ENCODE peak calls at places on chromosomes 12 and 14, in five cellular contexts. Y is fibroblast of the aortic adventitia, N is A549, X is GM12878, Q is psoas muscle. L is an unnamed sample.

GRCh38 chr12:26692417-26692816 is 140.6 kb downstream of the ITPR2 start:
- DNase-seq in Q (no peak), N (no peak), X (no peak), Y (no peak), L (no peak)

GRCh38 chr12:26697217-26697616 is 135.8 kb downstream of the ITPR2 start:
- DNase-seq in N (no peak), Y (no peak), Q (no peak), X (no peak), L (no peak)

GRCh38 chr14:95077380-95077779 is 79.9 kb downstream of the DICER1 start:
- DNase-seq in Y (no peak), Q (no peak), X (no peak), N (no peak), L (no peak)

GRCh38 chr12:102616692-102617091 is 136.3 kb upstream of the IGF1 start:
- DNase-seq in N (no peak), Q (no peak), X (no peak), Y (no peak), L (no peak)

GRCh38 chr12:110176745-110177144 is 52.6 kb downstream of the IFT81 start:
- DNase-seq in Y (peak; percentile 72), Q (no peak), N (no peak), X (no peak), L (peak; percentile 43)

GRCh38 chr12:102021540-102022246 is 40.1 kb downstream of the WASHC3 start:
- DNase-seq in N (no peak), Q (no peak), X (no peak), Y (no peak), L (peak; percentile 71)

GRCh38 chr12:53428741-53429140 is 5.1 kb downstream of the AMHR2 start:
- DNase-seq in Y (no peak), Q (no peak), X (no peak), N (no peak), L (no peak)

GRCh38 chr14:80996049-80996901 is 40.9 kb downstream of the TSHR start:
- DNase-seq in N (peak; percentile 65), Y (peak; percentile 90), X (no peak), Q (no peak), L (peak; percentile 51)

GRCh38 chr14:102145395-102145794 is 5.7 kb downstream of the WDR20 start:
- DNase-seq in Q (no peak), N (no peak), Y (no peak), X (no peak), L (no peak)

GRCh38 chr12:49039421-49040363 is 20.9 kb downstream of the KMT2D start:
- DNase-seq in X (no peak), N (no peak), Y (no peak), Q (peak; percentile 47), L (no peak)

GRCh38 chr12:120093592-120094355 is 22.8 kb downstream of the RAB35 start:
- DNase-seq in Y (no peak), X (no peak), Q (peak; percentile 47), N (no peak), L (no peak)

GRCh38 chr14:103319422-103319821 is 14.6 kb upstream of the EIF5 start:
- DNase-seq in Y (no peak), N (no peak), X (peak; percentile 33), Q (no peak), L (no peak)

GRCh38 chr12:90905691-90906370 is 49.1 kb downstream of the CCER1 start:
- DNase-seq in Y (peak; percentile 43), X (no peak), N (no peak), Q (no peak), L (no peak)

GRCh38 chr12:13173537-13173936 is 23.0 kb upstream of the EMP1 start:
- DNase-seq in X (peak; percentile 80), Q (peak; percentile 75), N (no peak), Y (peak; percentile 92), L (no peak)

GRCh38 chr14:55556929-55557623 is 22.9 kb upstream of the KTN1 start:
- DNase-seq in Y (peak; percentile 90), X (no peak), Q (peak; percentile 93), N (no peak), L (peak; percentile 91)

GRCh38 chr12:42790761-42791151 is 201.2 kb upstream of the PRICKLE1 start:
- DNase-seq in X (no peak), N (peak; percentile 19), Y (peak; percentile 78), Q (no peak), L (no peak)

GRCh38 chr14:75022655-75023054 is 19.9 kb downstream of the EIF2B2 start:
- DNase-seq in Q (peak; percentile 84), N (peak; percentile 53), X (no peak), Y (no peak), L (no peak)

GRCh38 chr12:26936559-26937442 is 980 bp downstream of the INTS13 start:
- DNase-seq in Q (no peak), X (no peak), Y (no peak), N (no peak), L (no peak)

GRCh38 chr12:49098035-49098451 is 3.4 kb upstream of the DHH start:
- DNase-seq in N (peak; percentile 74), X (no peak), Y (peak; percentile 54), Q (peak; percentile 62), L (no peak)

GRCh38 chr12:59194794-59195193 is 274.5 kb upstream of the LRIG3 start:
- DNase-seq in Y (no peak), X (no peak), Q (no peak), N (no peak), L (no peak)

GRCh38 chr14:104025481-104025975 is 60.0 kb upstream of the ASPG start:
- DNase-seq in Q (no peak), X (no peak), N (no peak), Y (no peak), L (no peak)

GRCh38 chr12:47802312-47802711 is 17.4 kb downstream of the HDAC7 start:
- DNase-seq in N (no peak), X (no peak), Q (no peak), Y (no peak), L (no peak)

GRCh38 chr12:123056053-123056452 is 75.6 kb downstream of the ARL6IP4 start:
- DNase-seq in X (no peak), Q (peak; percentile 67), Y (no peak), N (no peak), L (no peak)

GRCh38 chr12:53098354-53098981 is 1.0 kb downstream of the IGFBP6 start:
- DNase-seq in Y (peak; percentile 80), Q (peak; percentile 70), N (peak; percentile 69), X (no peak), L (no peak)

GRCh38 chr14:74582910-74583581 is 29.0 kb downstream of the LTBP2 start:
- DNase-seq in Y (peak; percentile 75), X (no peak), Q (peak; percentile 72), N (no peak), L (peak; percentile 15)

GRCh38 chr12:29082522-29082921 is 66.6 kb upstream of the FAR2 start:
- DNase-seq in X (no peak), Y (no peak), Q (no peak), N (no peak), L (no peak)

GRCh38 chr12:20050166-20050565 is 318.2 kb upstream of the PDE3A start:
- DNase-seq in X (no peak), Y (peak; percentile 15), Q (no peak), N (no peak), L (no peak)

GRCh38 chr14:22333408-22334274 is 255.4 kb downstream of the DAD1 start:
- DNase-seq in Y (no peak), Q (no peak), N (peak; percentile 73), X (no peak), L (peak; percentile 85)

DNA sequence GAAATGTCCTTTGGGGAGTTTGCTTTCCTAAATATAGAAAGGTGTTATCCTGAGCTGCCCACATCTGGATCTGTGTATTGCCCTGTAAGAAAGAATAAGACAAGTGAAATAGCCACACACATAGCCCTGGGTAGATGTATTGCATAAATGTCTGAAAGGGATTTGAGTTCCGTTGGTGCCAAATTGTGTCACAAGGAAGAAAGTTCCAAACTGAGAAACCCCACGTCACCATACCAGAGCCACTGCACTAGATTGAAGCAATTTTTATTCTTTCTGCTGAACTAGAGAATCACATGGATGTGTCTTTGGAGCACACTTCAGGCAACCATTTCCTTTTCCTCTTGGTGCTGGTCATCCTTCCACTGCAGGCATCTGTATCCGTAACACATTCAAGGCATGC is 5.0 kb downstream of the RNASE9 start:
- DNase-seq in N (no peak), Q (no peak), X (no peak), Y (no peak), L (no peak)
- H3K4me3 ChIP-seq in N (no peak overlapping the region), Q (no peak overlapping the region), X (no peak overlapping the region), Y (no peak overlapping the region), L (no peak overlapping the region)

DNA sequence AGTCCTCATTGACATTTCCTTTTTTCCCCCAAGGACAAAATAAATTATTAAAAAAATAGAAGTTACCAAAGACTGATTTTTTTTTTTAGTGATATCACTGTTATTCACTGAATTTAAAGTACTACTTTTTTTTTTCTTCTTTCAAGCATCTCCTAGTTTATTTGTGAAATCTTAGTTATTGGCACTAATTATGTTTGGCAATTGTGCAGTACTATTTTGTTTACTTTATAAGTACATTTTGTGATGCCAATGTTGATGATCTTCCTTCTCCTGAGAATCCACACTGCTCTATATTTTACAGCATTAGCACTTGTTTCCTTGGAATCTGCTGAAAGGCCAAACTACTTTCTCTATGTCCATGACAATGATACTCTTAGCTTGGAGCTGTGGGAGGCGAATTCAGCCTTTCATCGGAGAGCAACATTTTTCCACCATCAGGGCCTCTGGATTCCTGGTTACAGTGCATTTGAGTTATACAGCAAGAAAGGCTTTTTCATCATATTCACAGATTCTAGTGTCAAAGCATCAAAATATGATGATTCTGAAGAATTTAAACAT is 123.8 kb upstream of the PTPRQ start:
- DNase-seq in Y (no peak), Q (no peak), X (no peak), N (no peak), L (peak; percentile 97)
- H3K4me3 ChIP-seq in Y (no peak overlapping the region), Q (no peak overlapping the region), X (no peak overlapping the region), N (no peak overlapping the region), L (no peak overlapping the region)

GRCh38 chr14:52552063-52552988 is at the start of the genes GPR137C and TXNDC16:
- DNase-seq in Q (peak; percentile 100), X (peak; percentile 99), N (peak; percentile 97), Y (peak; percentile 99), L (peak; percentile 99)

GRCh38 chr14:52551696-52552062 is 626 bp downstream of the TXNDC16 start:
- DNase-seq in Y (peak; percentile 52), X (no peak), Q (no peak), N (no peak), L (no peak)

GRCh38 chr14:52553002-52553670 is 500 bp downstream of the GPR137C start:
- DNase-seq in N (no peak), Q (peak; percentile 60), Y (peak; percentile 2), X (no peak), L (no peak)

GRCh38 chr14:52551205-52551604 is 1.1 kb downstream of the TXNDC16 start:
- DNase-seq in Y (no peak), N (no peak), Q (no peak), X (no peak), L (no peak)

GRCh38 chr14:52550661-52551060 is 1.6 kb downstream of the TXNDC16 start:
- DNase-seq in Q (no peak), X (no peak), Y (no peak), N (no peak), L (no peak)
- H3K4me3 ChIP-seq in Q (peak overlapping the region; percentile 82), X (peak overlapping the region; percentile 93), Y (no peak overlapping the region), N (no peak overlapping the region), L (peak overlapping the region; percentile 88)

DNA sequence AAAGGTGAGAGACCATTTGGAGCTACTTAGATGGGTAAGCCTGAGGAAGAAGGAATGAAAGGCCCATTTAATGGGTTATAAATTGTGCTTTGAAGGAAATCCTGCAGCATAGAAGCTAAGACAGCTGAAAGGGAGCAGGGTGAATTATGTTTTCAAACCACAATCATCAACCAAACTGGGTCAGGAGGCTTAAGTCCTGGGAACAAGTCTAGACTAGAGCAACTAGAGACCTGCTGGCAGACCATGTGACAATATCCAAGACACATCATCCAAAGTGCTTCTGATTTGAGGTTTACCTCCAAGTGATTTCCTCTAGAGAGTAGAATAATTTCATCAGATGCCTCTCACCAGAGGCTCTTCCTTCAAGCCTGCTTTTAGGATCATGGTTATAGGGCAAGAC is 53.7 kb downstream of the MAP3K9 start:
- DNase-seq in Y (no peak), N (no peak), X (no peak), Q (no peak), L (no peak)
- H3K4me3 ChIP-seq in Y (no peak overlapping the region), N (no peak overlapping the region), X (no peak overlapping the region), Q (no peak overlapping the region), L (no peak overlapping the region)